ENCODE peak calls at places on chromosomes 13 and 19, in five cellular contexts. A is mucosa of gallbladder, D is HEK293T, J is DMS153, Q is HS-5. T is an unnamed sample.

GRCh38 chr19:9474975-9475374 is 23.4 kb downstream of the ZNF560 start:
- DNase-seq in Q (no peak), A (no peak), J (no peak), D (no peak), T (no peak)

GRCh38 chr19:38268539-38268938 is 4.2 kb downstream of the SPINT2 start:
- DNase-seq in J (no peak), D (no peak), A (no peak), Q (no peak), T (no peak)

GRCh38 chr13:94312511-94313191 is 166.8 kb downstream of the DCT start:
- DNase-seq in A (no peak), J (peak; percentile 63), Q (no peak), D (no peak), T (no peak)

GRCh38 chr19:48329167-48329891 is 4.0 kb downstream of the EMP3 start:
- DNase-seq in D (no peak), J (no peak), A (no peak), Q (no peak), T (no peak)

GRCh38 chr19:48726573-48726972 is 7.0 kb upstream of the MAMSTR start:
- DNase-seq in A (no peak), Q (no peak), J (no peak), D (no peak), T (no peak)

GRCh38 chr13:97944396-97945029 is 9.0 kb upstream of the IPO5 start:
- DNase-seq in Q (no peak), A (no peak), J (no peak), D (peak; percentile 26), T (no peak)

GRCh38 chr13:59477011-59477410 is 686.7 kb downstream of the DIAPH3 start:
- DNase-seq in D (peak; percentile 23), A (no peak), Q (no peak), J (no peak), T (no peak)

GRCh38 chr13:48001127-48001881 is at the start of gene SUCLA2:
- DNase-seq in D (peak; percentile 99), A (peak; percentile 90), J (peak; percentile 81), Q (no peak), T (peak; percentile 86)

GRCh38 chr13:79989251-79989661 is 351.7 kb downstream of the SPRY2 start:
- DNase-seq in D (no peak), A (no peak), Q (no peak), J (no peak), T (no peak)

GRCh38 chr19:1181606-1182005 is 7.5 kb upstream of the SBNO2 start:
- DNase-seq in D (no peak), J (no peak), Q (no peak), A (peak; percentile 73), T (peak; percentile 63)

GRCh38 chr19:6828306-6828697 is 55.8 kb downstream of the VAV1 start:
- DNase-seq in A (no peak), J (no peak), D (peak; percentile 58), Q (no peak), T (no peak)

GRCh38 chr13:20175907-20176652 is 15.2 kb upstream of the GJA3 start:
- DNase-seq in D (no peak), Q (no peak), A (no peak), J (no peak), T (no peak)

GRCh38 chr19:50344661-50345318 is 15.6 kb upstream of the KCNC3 start:
- DNase-seq in Q (no peak), A (no peak), D (no peak), J (no peak), T (no peak)

GRCh38 chr13:97448503-97449251 is 14.7 kb downstream of the RAP2A start:
- DNase-seq in J (no peak), A (no peak), Q (no peak), D (no peak), T (no peak)

GRCh38 chr13:42039457-42039945 is 8.9 kb upstream of the DGKH start:
- DNase-seq in A (no peak), D (peak; percentile 15), Q (no peak), J (no peak), T (no peak)

T was measured in ureter.